ENCODE peak calls at places on chromosome 9, in five cellular contexts. One of them, this sample, is unnamed.

GRCh38 chr9:99059074-99059894 is 45.6 kb upstream of the TGFBR1 start:
- DNase-seq in breast epithelium: no peak
- DNase-seq in endothelial cell: no peak
- DNase-seq in PC-3: peak
- DNase-seq in ascending aorta: no peak
- DNase-seq in this sample: no peak

GRCh38 chr9:76519027-76519835 is 60.2 kb downstream of the GCNT1 start:
- DNase-seq in breast epithelium: no peak
- DNase-seq in endothelial cell: no peak
- DNase-seq in PC-3: peak
- DNase-seq in ascending aorta: no peak
- DNase-seq in this sample: no peak

GRCh38 chr9:22134390-22134789 is 125.3 kb upstream of the CDKN2B start:
- DNase-seq in breast epithelium: no peak
- DNase-seq in endothelial cell: no peak
- DNase-seq in PC-3: no peak
- DNase-seq in ascending aorta: no peak
- DNase-seq in this sample: no peak

GRCh38 chr9:27413507-27414214 is 110.4 kb upstream of the IFNK start:
- DNase-seq in breast epithelium: no peak
- DNase-seq in endothelial cell: no peak
- DNase-seq in PC-3: no peak
- DNase-seq in ascending aorta: no peak
- DNase-seq in this sample: no peak

GRCh38 chr9:8855046-8855445 is 1055.5 kb upstream of the DMAC1 start:
- DNase-seq in breast epithelium: no peak
- DNase-seq in endothelial cell: no peak
- DNase-seq in PC-3: no peak
- DNase-seq in ascending aorta: no peak
- DNase-seq in this sample: no peak

GRCh38 chr9:16120727-16121126 is 567.9 kb downstream of the CCDC171 start:
- DNase-seq in breast epithelium: no peak
- DNase-seq in endothelial cell: no peak
- DNase-seq in PC-3: no peak
- DNase-seq in ascending aorta: no peak
- DNase-seq in this sample: no peak

GRCh38 chr9:114419796-114420195 is 32.0 kb upstream of the AKNA start:
- DNase-seq in breast epithelium: no peak
- DNase-seq in endothelial cell: no peak
- DNase-seq in PC-3: no peak
- DNase-seq in ascending aorta: no peak
- DNase-seq in this sample: no peak

GRCh38 chr9:35891649-35892048 is 14.4 kb upstream of the HRCT1 start:
- DNase-seq in breast epithelium: no peak
- DNase-seq in endothelial cell: no peak
- DNase-seq in PC-3: no peak
- DNase-seq in ascending aorta: no peak
- DNase-seq in this sample: no peak

GRCh38 chr9:87259543-87259942 is 238.1 kb upstream of the DAPK1 start:
- DNase-seq in breast epithelium: no peak
- DNase-seq in endothelial cell: no peak
- DNase-seq in PC-3: no peak
- DNase-seq in ascending aorta: no peak
- DNase-seq in this sample: no peak

GRCh38 chr9:137350696-137351584 is 48.9 kb upstream of the NRARP start:
- DNase-seq in breast epithelium: no peak
- DNase-seq in endothelial cell: no peak
- DNase-seq in PC-3: peak
- DNase-seq in ascending aorta: peak
- DNase-seq in this sample: no peak

GRCh38 chr9:113882636-113883164 is 6.6 kb downstream of the ZNF618 start:
- DNase-seq in breast epithelium: no peak
- DNase-seq in endothelial cell: no peak
- DNase-seq in PC-3: no peak
- DNase-seq in ascending aorta: no peak
- DNase-seq in this sample: no peak

GRCh38 chr9:113649054-113649453 is 185.5 kb downstream of the RGS3 start:
- DNase-seq in breast epithelium: peak
- DNase-seq in endothelial cell: no peak
- DNase-seq in PC-3: no peak
- DNase-seq in ascending aorta: peak
- DNase-seq in this sample: peak

GRCh38 chr9:6805532-6805931 is 47.8 kb downstream of the KDM4C start:
- DNase-seq in breast epithelium: no peak
- DNase-seq in endothelial cell: no peak
- DNase-seq in PC-3: no peak
- DNase-seq in ascending aorta: no peak
- DNase-seq in this sample: no peak

GRCh38 chr9:137784046-137784445 is 93.5 kb upstream of the CACNA1B start:
- DNase-seq in breast epithelium: no peak
- DNase-seq in endothelial cell: no peak
- DNase-seq in PC-3: no peak
- DNase-seq in ascending aorta: no peak
- DNase-seq in this sample: no peak

GRCh38 chr9:136385015-136385414 is 11.5 kb upstream of the CARD9 start:
- DNase-seq in breast epithelium: no peak
- DNase-seq in endothelial cell: no peak
- DNase-seq in PC-3: no peak
- DNase-seq in ascending aorta: no peak
- DNase-seq in this sample: no peak

GRCh38 chr9:127905788-127906191 is 6.4 kb upstream of the ST6GALNAC6 start:
- DNase-seq in breast epithelium: no peak
- DNase-seq in endothelial cell: no peak
- DNase-seq in PC-3: no peak
- DNase-seq in ascending aorta: no peak
- DNase-seq in this sample: no peak

GRCh38 chr9:89796606-89797005 is 191.8 kb downstream of the GADD45G start:
- DNase-seq in breast epithelium: no peak
- DNase-seq in endothelial cell: no peak
- DNase-seq in PC-3: no peak
- DNase-seq in ascending aorta: no peak
- DNase-seq in this sample: no peak

GRCh38 chr9:130239741-130240241 is 25.8 kb upstream of the HMCN2 start:
- DNase-seq in breast epithelium: no peak
- DNase-seq in endothelial cell: no peak
- DNase-seq in PC-3: no peak
- DNase-seq in ascending aorta: no peak
- DNase-seq in this sample: no peak

GRCh38 chr9:37967681-37968080 is 63.8 kb upstream of the SLC25A51 start:
- DNase-seq in breast epithelium: no peak
- DNase-seq in endothelial cell: no peak
- DNase-seq in PC-3: no peak
- DNase-seq in ascending aorta: no peak
- DNase-seq in this sample: no peak

GRCh38 chr9:95024097-95024671 is 293.3 kb downstream of the FANCC start:
- DNase-seq in breast epithelium: no peak
- DNase-seq in endothelial cell: peak
- DNase-seq in PC-3: peak
- DNase-seq in ascending aorta: no peak
- DNase-seq in this sample: no peak

GRCh38 chr9:129624947-129625346 is 1.0 kb upstream of the NTMT1 start:
- DNase-seq in breast epithelium: no peak
- DNase-seq in endothelial cell: no peak
- DNase-seq in PC-3: no peak
- DNase-seq in ascending aorta: no peak
- DNase-seq in this sample: no peak

GRCh38 chr9:97500765-97501176 is 695 bp upstream of the TMOD1 start:
- DNase-seq in breast epithelium: no peak
- DNase-seq in endothelial cell: no peak
- DNase-seq in PC-3: no peak
- DNase-seq in ascending aorta: no peak
- DNase-seq in this sample: no peak

GRCh38 chr9:138053996-138054752 is 176.6 kb downstream of the CACNA1B start:
- DNase-seq in breast epithelium: peak
- DNase-seq in endothelial cell: no peak
- DNase-seq in PC-3: no peak
- DNase-seq in ascending aorta: peak
- DNase-seq in this sample: no peak

GRCh38 chr9:133952598-133953550 is 39.2 kb downstream of the VAV2 start:
- DNase-seq in breast epithelium: no peak
- DNase-seq in endothelial cell: no peak
- DNase-seq in PC-3: no peak
- DNase-seq in ascending aorta: no peak
- DNase-seq in this sample: no peak

GRCh38 chr9:136373300-136374182 is at the start of gene CARD9:
- DNase-seq in breast epithelium: no peak
- DNase-seq in endothelial cell: no peak
- DNase-seq in PC-3: no peak
- DNase-seq in ascending aorta: no peak
- DNase-seq in this sample: peak

GRCh38 chr9:72041775-72042194 is 18.6 kb downstream of the C9orf57 start:
- DNase-seq in breast epithelium: no peak
- DNase-seq in endothelial cell: no peak
- DNase-seq in PC-3: peak
- DNase-seq in ascending aorta: peak
- DNase-seq in this sample: no peak

GRCh38 chr9:9299134-9299533 is 1313.7 kb downstream of the PTPRD start:
- DNase-seq in breast epithelium: no peak
- DNase-seq in endothelial cell: no peak
- DNase-seq in PC-3: no peak
- DNase-seq in ascending aorta: no peak
- DNase-seq in this sample: no peak

GRCh38 chr9:122032346-122032745 is 60.8 kb downstream of the TTLL11 start:
- DNase-seq in breast epithelium: no peak
- DNase-seq in endothelial cell: no peak
- DNase-seq in PC-3: no peak
- DNase-seq in ascending aorta: no peak
- DNase-seq in this sample: no peak

GRCh38 chr9:14211564-14211963 is 102.4 kb downstream of the NFIB start:
- DNase-seq in breast epithelium: no peak
- DNase-seq in endothelial cell: no peak
- DNase-seq in PC-3: no peak
- DNase-seq in ascending aorta: no peak
- DNase-seq in this sample: no peak

GRCh38 chr9:127746959-127747569 is 12.0 kb upstream of the TOR2A start:
- DNase-seq in breast epithelium: no peak
- DNase-seq in endothelial cell: no peak
- DNase-seq in PC-3: no peak
- DNase-seq in ascending aorta: no peak
- DNase-seq in this sample: no peak

GRCh38 chr9:75743855-75744254 is 146.6 kb upstream of the PCSK5 start:
- DNase-seq in breast epithelium: no peak
- DNase-seq in endothelial cell: no peak
- DNase-seq in PC-3: no peak
- DNase-seq in ascending aorta: no peak
- DNase-seq in this sample: no peak

GRCh38 chr9:94156549-94157407 is 72.5 kb downstream of the PTPDC1 start:
- DNase-seq in breast epithelium: peak
- DNase-seq in endothelial cell: no peak
- DNase-seq in PC-3: peak
- DNase-seq in ascending aorta: peak
- DNase-seq in this sample: peak

GRCh38 chr9:128190516-128191405 is 611 bp downstream of the CIZ1 start:
- DNase-seq in breast epithelium: no peak
- DNase-seq in endothelial cell: no peak
- DNase-seq in PC-3: no peak
- DNase-seq in ascending aorta: no peak
- DNase-seq in this sample: no peak

GRCh38 chr9:99326112-99326916 is 104.2 kb downstream of the SEC61B start:
- DNase-seq in breast epithelium: no peak
- DNase-seq in endothelial cell: no peak
- DNase-seq in PC-3: peak
- DNase-seq in ascending aorta: no peak
- DNase-seq in this sample: no peak

GRCh38 chr9:6759114-6759977 is 1.6 kb downstream of the KDM4C start:
- DNase-seq in breast epithelium: no peak
- DNase-seq in endothelial cell: no peak
- DNase-seq in PC-3: peak
- DNase-seq in ascending aorta: no peak
- DNase-seq in this sample: no peak

This sample was measured in hypothalamus.